ENCODE peak calls at places on chromosomes 13 and 19, in six cellular contexts. One of them, this sample, is unnamed.
A peak's percentile ranks its signal among the peaks of the same experiment; 100 is the strongest.

GRCh38 chr19:45781282-45782161 is 768 bp downstream of the DMPK start:
- DNase-seq in GM23338: no peak
- DNase-seq in right atrium auricular region: no peak
- DNase-seq in hepatocyte: no peak
- DNase-seq in HCT116: no peak
- DNase-seq in aorta: peak; percentile 82
- DNase-seq in this sample: peak; percentile 42

GRCh38 chr19:29290853-29291252 is 77.9 kb upstream of the UQCRFS1 start:
- DNase-seq in right atrium auricular region: no peak
- DNase-seq in aorta: no peak
- DNase-seq in GM23338: peak; percentile 30
- DNase-seq in hepatocyte: no peak
- DNase-seq in HCT116: no peak
- DNase-seq in this sample: no peak

GRCh38 chr13:114151031-114151430 is 18.6 kb upstream of the RASA3 start:
- DNase-seq in GM23338: no peak
- DNase-seq in hepatocyte: no peak
- DNase-seq in right atrium auricular region: no peak
- DNase-seq in aorta: peak; percentile 49
- DNase-seq in HCT116: no peak
- DNase-seq in this sample: no peak

GRCh38 chr13:27101847-27102246 is 69.8 kb downstream of the USP12 start:
- DNase-seq in HCT116: no peak
- DNase-seq in aorta: no peak
- DNase-seq in GM23338: no peak
- DNase-seq in hepatocyte: no peak
- DNase-seq in right atrium auricular region: no peak
- DNase-seq in this sample: no peak

GRCh38 chr19:19944583-19944880 is 43.8 kb downstream of the ZNF93 start:
- DNase-seq in HCT116: no peak
- DNase-seq in right atrium auricular region: no peak
- DNase-seq in hepatocyte: no peak
- DNase-seq in GM23338: no peak
- DNase-seq in aorta: no peak
- DNase-seq in this sample: no peak

GRCh38 chr13:70784590-70784989 is 676.3 kb upstream of the KLHL1 start:
- DNase-seq in aorta: no peak
- DNase-seq in right atrium auricular region: no peak
- DNase-seq in HCT116: no peak
- DNase-seq in GM23338: no peak
- DNase-seq in hepatocyte: no peak
- DNase-seq in this sample: no peak

GRCh38 chr13:66323695-66324094 is 906.4 kb downstream of the PCDH9 start:
- DNase-seq in right atrium auricular region: no peak
- DNase-seq in hepatocyte: no peak
- DNase-seq in GM23338: no peak
- DNase-seq in aorta: no peak
- DNase-seq in HCT116: no peak
- DNase-seq in this sample: peak; percentile 6

GRCh38 chr19:15367439-15367838 is 12.1 kb downstream of the AKAP8 start:
- DNase-seq in GM23338: no peak
- DNase-seq in hepatocyte: no peak
- DNase-seq in right atrium auricular region: no peak
- DNase-seq in aorta: no peak
- DNase-seq in HCT116: no peak
- DNase-seq in this sample: no peak

GRCh38 chr19:48568345-48568886 is 16.4 kb downstream of the SULT2B1 start:
- DNase-seq in HCT116: peak; percentile 83
- DNase-seq in aorta: peak; percentile 95
- DNase-seq in GM23338: peak; percentile 65
- DNase-seq in right atrium auricular region: peak; percentile 91
- DNase-seq in hepatocyte: peak; percentile 91
- DNase-seq in this sample: peak; percentile 96

GRCh38 chr19:48476176-48476575 is 7.0 kb downstream of the CYTH2 start:
- DNase-seq in HCT116: no peak
- DNase-seq in right atrium auricular region: no peak
- DNase-seq in aorta: no peak
- DNase-seq in GM23338: no peak
- DNase-seq in hepatocyte: no peak
- DNase-seq in this sample: no peak

GRCh38 chr13:92830821-92831220 is 395.8 kb upstream of the GPC6 start:
- DNase-seq in hepatocyte: no peak
- DNase-seq in aorta: no peak
- DNase-seq in right atrium auricular region: no peak
- DNase-seq in GM23338: no peak
- DNase-seq in HCT116: no peak
- DNase-seq in this sample: no peak

GRCh38 chr19:46489445-46490272 is 6.0 kb downstream of the PNMA8B start:
- DNase-seq in right atrium auricular region: peak; percentile 77
- DNase-seq in hepatocyte: peak; percentile 63
- DNase-seq in GM23338: peak; percentile 71
- DNase-seq in HCT116: no peak
- DNase-seq in aorta: peak; percentile 88
- DNase-seq in this sample: peak; percentile 64

GRCh38 chr19:2495130-2495641 is 19.3 kb downstream of the GADD45B start:
- DNase-seq in aorta: peak; percentile 94
- DNase-seq in right atrium auricular region: peak; percentile 88
- DNase-seq in hepatocyte: peak; percentile 84
- DNase-seq in GM23338: no peak
- DNase-seq in HCT116: no peak
- DNase-seq in this sample: peak; percentile 89

GRCh38 chr13:76976488-76976887 is 15.4 kb upstream of the CLN5 start:
- DNase-seq in right atrium auricular region: no peak
- DNase-seq in hepatocyte: no peak
- DNase-seq in GM23338: no peak
- DNase-seq in aorta: no peak
- DNase-seq in HCT116: no peak
- DNase-seq in this sample: peak; percentile 47

DNA sequence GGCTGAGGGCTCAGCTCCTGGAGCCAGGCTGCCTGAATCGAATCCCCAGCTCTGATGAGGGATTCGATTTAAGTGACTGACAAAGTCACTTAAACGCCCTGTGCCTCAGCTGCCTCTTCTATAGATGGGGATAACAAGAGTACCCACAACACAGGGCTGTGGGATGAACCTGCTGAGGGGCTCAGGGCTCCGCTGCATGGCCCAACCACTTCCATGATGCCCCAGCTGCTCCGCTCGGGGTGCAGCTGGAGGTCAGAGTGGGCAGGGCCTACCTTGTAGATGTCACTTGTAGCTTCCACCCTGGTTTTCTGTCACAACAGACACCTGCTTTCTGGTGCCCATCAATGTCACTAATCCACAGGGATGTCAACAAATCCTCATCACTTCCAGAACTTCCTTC is 39.2 kb downstream of the STK24 start:
- DNase-seq in HCT116: no peak
- DNase-seq in GM23338: no peak
- DNase-seq in aorta: no peak
- DNase-seq in right atrium auricular region: no peak
- DNase-seq in hepatocyte: no peak
- DNase-seq in this sample: no peak
- H3K4me1 ChIP-seq in HCT116: peaks cover 22% of the 10 kb centered on the region
- H3K4me1 ChIP-seq in GM23338: peaks cover 41% of the 10 kb centered on the region
- H3K4me1 ChIP-seq in aorta: no peaks in the 10 kb centered on the region
- H3K4me1 ChIP-seq in right atrium auricular region: peaks cover 81% of the 10 kb centered on the region
- H3K4me1 ChIP-seq in hepatocyte: peaks cover 31% of the 10 kb centered on the region
- H3K4me1 ChIP-seq in this sample: peaks cover 47% of the 10 kb centered on the region

DNA sequence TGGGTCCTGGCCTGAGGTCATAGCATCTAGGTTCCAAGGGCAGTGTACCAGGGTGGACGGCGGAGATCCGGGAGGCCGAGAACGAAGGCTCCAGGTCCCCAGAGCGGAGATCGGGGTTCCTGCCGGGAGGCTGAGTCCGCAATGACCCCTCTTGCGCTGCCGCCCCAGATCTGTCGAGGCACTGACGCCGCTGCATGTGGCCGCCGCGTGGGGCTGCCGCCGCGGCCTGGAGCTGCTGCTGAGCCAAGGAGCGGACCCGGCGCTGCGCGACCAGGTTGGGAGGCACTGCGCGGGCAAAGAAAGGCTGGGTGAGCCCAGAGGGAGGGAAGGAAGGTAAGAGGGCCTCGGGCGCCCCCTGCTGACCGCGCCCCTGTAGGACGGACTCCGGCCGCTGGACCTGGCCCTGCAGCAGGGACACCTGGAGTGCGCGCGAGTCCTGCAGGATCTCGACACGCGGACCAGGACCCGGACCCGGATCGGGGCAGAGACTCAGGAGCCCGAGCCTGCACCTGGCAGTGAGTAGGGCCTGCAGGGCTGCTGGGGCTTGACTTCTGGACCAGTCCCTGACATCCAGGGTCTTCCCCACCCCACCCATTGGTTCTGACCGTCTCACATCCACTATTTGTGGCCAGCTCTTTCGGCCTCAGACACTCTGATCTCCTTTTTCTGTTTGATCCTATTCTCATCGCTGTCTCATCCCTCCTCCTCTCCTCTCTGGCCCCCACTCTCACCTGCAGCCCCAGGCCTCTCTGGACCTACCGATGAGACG is 971 bp downstream of the ANKLE1 start:
- DNase-seq in HCT116: peak; percentile 57
- DNase-seq in aorta: peak; percentile 95
- DNase-seq in GM23338: peak; percentile 95
- DNase-seq in right atrium auricular region: peak; percentile 76
- DNase-seq in hepatocyte: peak; percentile 94
- DNase-seq in this sample: peak; percentile 92
- H3K4me3 ChIP-seq in HCT116: peak overlapping the region; percentile 44
- H3K4me3 ChIP-seq in aorta: no peak overlapping the region
- H3K4me3 ChIP-seq in GM23338: peak overlapping the region; percentile 69
- H3K4me3 ChIP-seq in right atrium auricular region: no peak overlapping the region
- H3K4me3 ChIP-seq in hepatocyte: no peak overlapping the region
- H3K4me3 ChIP-seq in this sample: peak overlapping the region; percentile 41

GRCh38 chr19:41927810-41928192 is 448 bp downstream of the ERFL start:
- DNase-seq in right atrium auricular region: no peak
- DNase-seq in hepatocyte: no peak
- DNase-seq in aorta: no peak
- DNase-seq in HCT116: no peak
- DNase-seq in GM23338: peak; percentile 46
- DNase-seq in this sample: no peak
- H3K4me1 ChIP-seq in right atrium auricular region: peaks cover 20% of the 10 kb centered on the region
- H3K4me1 ChIP-seq in hepatocyte: peaks cover 11% of the 10 kb centered on the region
- H3K4me1 ChIP-seq in aorta: no peaks in the 10 kb centered on the region
- H3K4me1 ChIP-seq in HCT116: peaks cover 28% of the 10 kb centered on the region
- H3K4me1 ChIP-seq in GM23338: peaks cover 23% of the 10 kb centered on the region
- H3K4me1 ChIP-seq in this sample: peaks cover 4% of the 10 kb centered on the region

GRCh38 chr13:78608705-78609463 is 5.5 kb upstream of the POU4F1 start:
- DNase-seq in hepatocyte: no peak
- DNase-seq in HCT116: no peak
- DNase-seq in GM23338: peak; percentile 54
- DNase-seq in aorta: peak; percentile 70
- DNase-seq in right atrium auricular region: no peak
- DNase-seq in this sample: peak; percentile 38

GRCh38 chr13:78604782-78605611 is 1.6 kb upstream of the POU4F1 start:
- DNase-seq in right atrium auricular region: no peak
- DNase-seq in HCT116: no peak
- DNase-seq in aorta: no peak
- DNase-seq in hepatocyte: no peak
- DNase-seq in GM23338: peak; percentile 79
- DNase-seq in this sample: no peak

GRCh38 chr13:78608254-78608704 is 4.9 kb upstream of the POU4F1 start:
- DNase-seq in GM23338: no peak
- DNase-seq in right atrium auricular region: no peak
- DNase-seq in HCT116: no peak
- DNase-seq in aorta: no peak
- DNase-seq in hepatocyte: no peak
- DNase-seq in this sample: no peak

GRCh38 chr13:78607409-78608253 is 4.3 kb upstream of the POU4F1 start:
- DNase-seq in HCT116: no peak
- DNase-seq in right atrium auricular region: no peak
- DNase-seq in aorta: peak; percentile 73
- DNase-seq in hepatocyte: no peak
- DNase-seq in GM23338: peak; percentile 72
- DNase-seq in this sample: no peak

GRCh38 chr13:78606471-78607408 is 3.4 kb upstream of the POU4F1 start:
- DNase-seq in aorta: no peak
- DNase-seq in GM23338: peak; percentile 52
- DNase-seq in right atrium auricular region: no peak
- DNase-seq in hepatocyte: no peak
- DNase-seq in HCT116: no peak
- DNase-seq in this sample: no peak
- H3K4me3 ChIP-seq in aorta: no peak overlapping the region
- H3K4me3 ChIP-seq in GM23338: peak overlapping the region; percentile 55
- H3K4me3 ChIP-seq in right atrium auricular region: no peak overlapping the region
- H3K4me3 ChIP-seq in hepatocyte: no peak overlapping the region
- H3K4me3 ChIP-seq in HCT116: no peak overlapping the region
- H3K4me3 ChIP-seq in this sample: no peak overlapping the region

This sample was measured in adipocyte.